ENCODE peak calls at places on chromosomes 16 and 17, in six cellular contexts. T is right lobe of liver, X is prostate gland, K is sigmoid colon, P is tibial nerve, L is endothelial cell of umbilical vein. I is an unnamed sample.
A peak's percentile ranks its signal among the peaks of the same experiment; 100 is the strongest.

GRCh38 chr16:82841108-82841507 is 214.3 kb downstream of the CDH13 start:
- DNase-seq in T (no peak), X (no peak), K (no peak), P (no peak), L (no peak), I (no peak)

GRCh38 chr17:49597928-49598655 is 22.4 kb downstream of the NXPH3 start:
- DNase-seq in T (no peak), X (no peak), K (no peak), P (no peak), L (peak; percentile 32), I (no peak)

GRCh38 chr17:45364531-45365390 is 47.9 kb upstream of the MAP3K14 start:
- DNase-seq in T (no peak), X (no peak), K (peak; percentile 56), P (peak; percentile 9), L (peak; percentile 30), I (peak; percentile 83)

GRCh38 chr16:82092711-82093110 is 57.7 kb downstream of the HSD17B2 start:
- DNase-seq in T (no peak), X (no peak), K (no peak), P (no peak), L (no peak), I (no peak)

GRCh38 chr16:66881014-66881417 is 701 bp downstream of the PDP2 start:
- DNase-seq in T (no peak), X (no peak), K (no peak), P (no peak), L (peak; percentile 30), I (no peak)

GRCh38 chr17:2025622-2026309 is 632 bp upstream of the RTN4RL1 start:
- DNase-seq in T (peak; percentile 79), X (peak; percentile 84), K (peak; percentile 83), P (peak; percentile 60), L (peak; percentile 56), I (no peak)

GRCh38 chr17:77388384-77389306 is 247.9 kb downstream of the SEC14L1 start:
- DNase-seq in T (peak; percentile 80), X (no peak), K (no peak), P (no peak), L (peak; percentile 36), I (no peak)

GRCh38 chr17:79630120-79630519 is 19.3 kb upstream of the RBFOX3 start:
- DNase-seq in T (no peak), X (no peak), K (peak; percentile 25), P (no peak), L (no peak), I (peak; percentile 54)

GRCh38 chr17:77427471-77427991 is 286.8 kb downstream of the SEC14L1 start:
- DNase-seq in T (peak; percentile 64), X (no peak), K (peak; percentile 95), P (no peak), L (no peak), I (no peak)

GRCh38 chr16:75443301-75443700 is 10.0 kb upstream of the CFDP1 start:
- DNase-seq in T (no peak), X (no peak), K (no peak), P (no peak), L (no peak), I (no peak)

GRCh38 chr17:67490471-67490870 is 113.4 kb downstream of the PITPNC1 start:
- DNase-seq in T (no peak), X (no peak), K (no peak), P (no peak), L (no peak), I (no peak)

GRCh38 chr16:88780100-88781062 is 4.6 kb downstream of the PIEZO1 start:
- DNase-seq in T (no peak), X (no peak), K (no peak), P (no peak), L (no peak), I (no peak)

GRCh38 chr17:193841-194806 is 12.7 kb upstream of the DOC2B start:
- DNase-seq in T (no peak), X (no peak), K (no peak), P (no peak), L (no peak), I (no peak)

GRCh38 chr17:58329035-58329807 is 626 bp upstream of the TSPOAP1 start:
- DNase-seq in T (peak; percentile 47), X (no peak), K (no peak), P (no peak), L (no peak), I (no peak)

GRCh38 chr16:2817496-2818277 is 650 bp downstream of the PRSS21 start:
- DNase-seq in T (no peak), X (no peak), K (peak; percentile 52), P (no peak), L (no peak), I (no peak)

GRCh38 chr16:35748621-35749252 is 2289.3 kb downstream of the TP53TG3F start:
- DNase-seq in T (no peak), X (no peak), K (no peak), P (no peak), L (no peak), I (peak; percentile 62)

GRCh38 chr17:47941998-47942490 is 673 bp downstream of the PNPO start:
- DNase-seq in T (no peak), X (no peak), K (no peak), P (no peak), L (peak; percentile 6), I (no peak)
- H3K4me1 ChIP-seq in T (peaks cover 50% of the 10 kb centered on the region), X (peaks cover 4% of the 10 kb centered on the region), K (peaks cover 16% of the 10 kb centered on the region), P (peaks cover 37% of the 10 kb centered on the region), L (peaks cover 15% of the 10 kb centered on the region), I (peaks cover 22% of the 10 kb centered on the region)

GRCh38 chr17:64778102-64778366 is 115.9 kb upstream of the SMURF2 start:
- DNase-seq in T (no peak), X (no peak), K (no peak), P (no peak), L (no peak), I (no peak)
- H3K27me3 ChIP-seq in T (no peaks in the 10 kb centered on the region), X (no peaks in the 10 kb centered on the region), K (peaks cover 39% of the 10 kb centered on the region), P (no peaks in the 10 kb centered on the region), L (no peaks in the 10 kb centered on the region), I (no peaks in the 10 kb centered on the region)

GRCh38 chr17:75289832-75290337 is 652 bp upstream of the SLC25A19 start:
- DNase-seq in T (peak; percentile 62), X (peak; percentile 32), K (peak; percentile 84), P (peak; percentile 54), L (peak; percentile 71), I (no peak)

GRCh38 chr17:75288359-75288758 is 874 bp downstream of the SLC25A19 start:
- DNase-seq in T (no peak), X (no peak), K (no peak), P (no peak), L (no peak), I (no peak)

GRCh38 chr17:75288784-75289121 is 480 bp downstream of the SLC25A19 start:
- DNase-seq in T (peak; percentile 69), X (no peak), K (no peak), P (no peak), L (no peak), I (no peak)

GRCh38 chr17:75287221-75287620 is 2.0 kb downstream of the SLC25A19 start:
- DNase-seq in T (no peak), X (no peak), K (no peak), P (no peak), L (no peak), I (no peak)

DNA sequence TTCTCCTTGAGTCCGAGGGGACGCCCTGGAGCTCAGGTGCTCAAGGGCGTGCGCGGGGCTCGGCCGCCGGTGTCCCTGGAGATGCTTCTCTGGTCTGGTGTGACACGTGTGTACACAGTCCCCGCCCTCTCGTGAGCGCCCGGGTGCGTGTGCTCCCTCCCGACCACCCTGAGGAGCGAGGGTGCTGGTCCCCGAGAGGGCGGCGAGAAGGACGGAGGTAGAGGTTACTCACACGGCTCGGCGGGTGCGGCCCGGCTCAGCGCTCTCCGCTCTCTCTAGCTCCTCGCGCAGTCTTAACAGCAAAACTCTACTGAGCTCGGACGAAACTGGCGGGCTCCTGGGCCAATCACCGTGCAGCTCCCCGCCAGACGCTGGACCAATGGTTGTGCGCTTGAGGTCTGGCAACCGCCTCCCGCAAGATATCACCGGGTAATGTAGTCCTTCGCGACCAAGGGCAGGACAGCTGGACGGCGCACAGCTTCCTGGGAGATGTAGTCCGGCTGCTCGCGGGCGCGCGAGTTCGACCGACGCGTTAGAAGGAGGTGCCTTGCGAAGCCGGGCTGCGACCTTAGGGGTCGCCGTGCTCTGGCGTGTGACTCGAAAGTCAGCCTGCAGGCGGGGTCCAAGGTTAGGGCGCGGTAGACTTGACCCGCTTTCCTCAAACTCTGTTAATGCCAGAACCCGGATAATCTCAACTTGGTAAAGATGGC is at the start of gene SLC25A19:
- DNase-seq in T (peak; percentile 98), X (peak; percentile 98), K (peak; percentile 100), P (peak; percentile 94), L (peak; percentile 100), I (peak; percentile 99)
- TF ChIP-seq POLR2A in T (peak; percentile 97), X (peak; percentile 98), K (peak; percentile 63), P (peak; percentile 78), L (peak; percentile 9), I (peak; percentile 92)

DNA sequence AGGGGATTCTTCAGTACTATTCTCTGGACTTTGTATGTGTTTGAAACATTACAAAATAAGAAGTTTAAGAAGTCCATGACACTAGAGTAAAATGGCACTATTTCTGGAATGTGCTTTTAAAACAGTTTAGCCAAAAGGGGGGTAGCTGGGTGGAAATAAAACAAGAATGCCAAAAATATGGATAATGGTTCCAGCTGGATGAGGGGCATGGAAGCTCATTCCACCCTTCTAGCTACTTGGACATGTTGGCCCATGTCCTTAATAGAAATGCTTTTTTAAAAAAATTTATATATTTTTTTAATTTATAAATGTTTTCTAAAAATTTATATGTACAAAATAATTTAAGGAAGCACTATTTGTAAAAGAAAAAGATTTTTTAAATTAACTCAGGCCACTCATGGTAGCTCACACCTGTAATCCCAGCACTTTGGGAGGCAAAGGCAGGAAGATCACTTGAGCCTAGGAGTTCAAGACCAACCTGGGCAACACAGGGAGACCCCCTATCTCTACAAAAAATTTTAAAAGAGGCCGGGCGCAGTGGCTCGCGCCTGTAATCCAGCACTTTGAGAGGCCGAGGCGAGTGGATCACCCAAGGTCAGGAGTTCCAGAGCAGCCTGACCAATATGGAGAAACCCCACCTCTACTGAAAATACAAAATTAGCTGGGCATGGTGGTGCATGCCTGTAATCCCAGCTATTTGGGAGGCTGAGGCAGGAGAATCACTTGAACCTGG is 12.8 kb downstream of the ZC3H7A start:
- DNase-seq in T (no peak), X (no peak), K (no peak), P (no peak), L (no peak), I (no peak)
- H3K4me1 ChIP-seq in T (peaks cover 37% of the 10 kb centered on the region), X (peaks cover 12% of the 10 kb centered on the region), K (peaks cover 40% of the 10 kb centered on the region), P (peaks cover 73% of the 10 kb centered on the region), L (peaks cover 29% of the 10 kb centered on the region), I (peaks cover 47% of the 10 kb centered on the region)

GRCh38 chr16:15509051-15509592 is 74.7 kb downstream of the BMERB1 start:
- DNase-seq in T (no peak), X (no peak), K (no peak), P (no peak), L (no peak), I (no peak)

GRCh38 chr16:15507299-15507958 is 73.0 kb downstream of the BMERB1 start:
- DNase-seq in T (no peak), X (no peak), K (no peak), P (no peak), L (peak; percentile 31), I (no peak)

GRCh38 chr16:15507959-15508336 is 73.6 kb downstream of the BMERB1 start:
- DNase-seq in T (no peak), X (no peak), K (no peak), P (no peak), L (no peak), I (no peak)

GRCh38 chr16:15509593-15510520 is 75.5 kb downstream of the BMERB1 start:
- DNase-seq in T (no peak), X (no peak), K (no peak), P (no peak), L (no peak), I (no peak)

DNA sequence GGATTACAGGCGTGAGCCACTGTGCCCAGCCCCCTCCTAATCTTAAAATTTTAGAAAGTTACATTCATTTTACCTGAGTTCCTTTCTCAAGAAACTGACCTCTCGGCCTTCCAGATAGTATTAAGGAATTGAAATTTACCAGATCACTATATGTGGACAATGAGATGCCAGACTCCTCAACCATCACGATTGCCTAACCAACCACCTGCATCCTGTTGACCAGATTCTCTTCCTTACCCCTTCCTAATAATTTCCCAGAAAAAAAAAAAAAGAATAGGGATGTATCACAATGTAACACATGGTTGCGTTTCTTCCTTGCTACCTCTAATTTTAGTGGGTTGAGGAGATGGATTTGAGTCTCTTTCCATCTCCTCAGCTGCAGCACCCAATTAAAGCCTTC is 72.1 kb downstream of the BMERB1 start:
- DNase-seq in T (no peak), X (no peak), K (no peak), P (no peak), L (no peak), I (no peak)
- H3K27me3 ChIP-seq in T (no peaks in the 10 kb centered on the region), X (no peaks in the 10 kb centered on the region), K (no peaks in the 10 kb centered on the region), P (no peaks in the 10 kb centered on the region), L (no peaks in the 10 kb centered on the region), I (no peaks in the 10 kb centered on the region)

I was measured in vagina.